ENCODE peak calls at places on chromosomes 5 and 9, in nine cellular contexts. One of them, this sample, is unnamed.

GRCh38 chr5:161093105-161093504 is 241.1 kb upstream of the ATP10B start:
- DNase-seq in neural progenitor cell: peak
- DNase-seq in GM23338: no peak
- DNase-seq in SK-N-SH: no peak
- DNase-seq in hepatocyte: no peak
- DNase-seq in PC-3: no peak
- DNase-seq in MM.1S: no peak
- DNase-seq in HCT116: no peak
- DNase-seq in OCI-LY7: no peak
- DNase-seq in this sample: peak

GRCh38 chr5:172642926-172643325 is 1.9 kb downstream of the NEURL1B start:
- DNase-seq in neural progenitor cell: no peak
- DNase-seq in OCI-LY7: no peak
- DNase-seq in MM.1S: no peak
- DNase-seq in HCT116: no peak
- DNase-seq in hepatocyte: no peak
- DNase-seq in GM23338: no peak
- DNase-seq in PC-3: no peak
- DNase-seq in SK-N-SH: no peak
- DNase-seq in this sample: no peak

GRCh38 chr5:119578937-119579336 is 50.4 kb upstream of the FAM170A start:
- DNase-seq in GM23338: peak
- DNase-seq in PC-3: peak
- DNase-seq in neural progenitor cell: peak
- DNase-seq in SK-N-SH: no peak
- DNase-seq in MM.1S: peak
- DNase-seq in hepatocyte: peak
- DNase-seq in OCI-LY7: peak
- DNase-seq in HCT116: peak
- DNase-seq in this sample: peak

GRCh38 chr5:169545762-169546161 is 37.8 kb upstream of the SPDL1 start:
- DNase-seq in MM.1S: no peak
- DNase-seq in OCI-LY7: no peak
- DNase-seq in HCT116: no peak
- DNase-seq in SK-N-SH: no peak
- DNase-seq in neural progenitor cell: no peak
- DNase-seq in GM23338: no peak
- DNase-seq in hepatocyte: no peak
- DNase-seq in PC-3: peak
- DNase-seq in this sample: peak

GRCh38 chr5:61631438-61631941 is 299.4 kb downstream of the ZSWIM6 start:
- DNase-seq in OCI-LY7: no peak
- DNase-seq in neural progenitor cell: peak
- DNase-seq in SK-N-SH: no peak
- DNase-seq in GM23338: peak
- DNase-seq in PC-3: no peak
- DNase-seq in HCT116: no peak
- DNase-seq in hepatocyte: peak
- DNase-seq in MM.1S: no peak
- DNase-seq in this sample: peak

GRCh38 chr5:57539281-57539701 is 56.7 kb upstream of the ACTBL2 start:
- DNase-seq in SK-N-SH: no peak
- DNase-seq in HCT116: no peak
- DNase-seq in OCI-LY7: no peak
- DNase-seq in hepatocyte: no peak
- DNase-seq in PC-3: no peak
- DNase-seq in MM.1S: no peak
- DNase-seq in neural progenitor cell: no peak
- DNase-seq in GM23338: no peak
- DNase-seq in this sample: peak

GRCh38 chr5:4862500-4862899 is 277.6 kb upstream of the ADAMTS16 start:
- DNase-seq in SK-N-SH: peak
- DNase-seq in GM23338: peak
- DNase-seq in OCI-LY7: peak
- DNase-seq in MM.1S: peak
- DNase-seq in neural progenitor cell: peak
- DNase-seq in PC-3: peak
- DNase-seq in hepatocyte: peak
- DNase-seq in HCT116: peak
- DNase-seq in this sample: peak

GRCh38 chr5:123116063-123116462 is 27.0 kb downstream of the PRDM6 start:
- DNase-seq in MM.1S: no peak
- DNase-seq in SK-N-SH: no peak
- DNase-seq in PC-3: no peak
- DNase-seq in GM23338: no peak
- DNase-seq in neural progenitor cell: no peak
- DNase-seq in HCT116: no peak
- DNase-seq in hepatocyte: no peak
- DNase-seq in OCI-LY7: no peak
- DNase-seq in this sample: peak

GRCh38 chr9:131567910-131568309 is 22.6 kb downstream of the PRRT1B start:
- DNase-seq in HCT116: no peak
- DNase-seq in PC-3: no peak
- DNase-seq in SK-N-SH: peak
- DNase-seq in MM.1S: no peak
- DNase-seq in OCI-LY7: no peak
- DNase-seq in neural progenitor cell: no peak
- DNase-seq in GM23338: no peak
- DNase-seq in hepatocyte: no peak
- DNase-seq in this sample: no peak

GRCh38 chr5:150774145-150774544 is 4.4 kb upstream of the SMIM3 start:
- DNase-seq in hepatocyte: no peak
- DNase-seq in MM.1S: no peak
- DNase-seq in neural progenitor cell: no peak
- DNase-seq in PC-3: peak
- DNase-seq in GM23338: no peak
- DNase-seq in SK-N-SH: peak
- DNase-seq in HCT116: no peak
- DNase-seq in OCI-LY7: no peak
- DNase-seq in this sample: peak

GRCh38 chr5:42547146-42547545 is 123.9 kb downstream of the GHR start:
- DNase-seq in neural progenitor cell: no peak
- DNase-seq in PC-3: peak
- DNase-seq in MM.1S: no peak
- DNase-seq in OCI-LY7: no peak
- DNase-seq in hepatocyte: peak
- DNase-seq in SK-N-SH: no peak
- DNase-seq in GM23338: no peak
- DNase-seq in HCT116: no peak
- DNase-seq in this sample: peak

GRCh38 chr5:33890633-33891032 is 1.2 kb downstream of the ADAMTS12 start:
- DNase-seq in OCI-LY7: no peak
- DNase-seq in hepatocyte: no peak
- DNase-seq in GM23338: peak
- DNase-seq in SK-N-SH: no peak
- DNase-seq in MM.1S: no peak
- DNase-seq in HCT116: no peak
- DNase-seq in neural progenitor cell: peak
- DNase-seq in PC-3: no peak
- DNase-seq in this sample: peak
- H3K4me3 ChIP-seq in OCI-LY7: no peak
- H3K4me3 ChIP-seq in hepatocyte: no peak
- H3K4me3 ChIP-seq in GM23338: peak
- H3K4me3 ChIP-seq in SK-N-SH: no peak
- H3K4me3 ChIP-seq in MM.1S: no peak
- H3K4me3 ChIP-seq in HCT116: no peak
- H3K4me3 ChIP-seq in neural progenitor cell: peak
- H3K4me3 ChIP-seq in PC-3: no peak
- H3K4me3 ChIP-seq in this sample: peak

GRCh38 chr9:92558612-92559374 is 23.0 kb upstream of the ECM2 start:
- DNase-seq in SK-N-SH: no peak
- DNase-seq in PC-3: no peak
- DNase-seq in MM.1S: no peak
- DNase-seq in OCI-LY7: no peak
- DNase-seq in hepatocyte: no peak
- DNase-seq in HCT116: no peak
- DNase-seq in neural progenitor cell: no peak
- DNase-seq in GM23338: no peak
- DNase-seq in this sample: no peak

GRCh38 chr9:92564982-92565381 is 29.2 kb upstream of the ECM2 start:
- DNase-seq in HCT116: no peak
- DNase-seq in SK-N-SH: no peak
- DNase-seq in hepatocyte: no peak
- DNase-seq in GM23338: no peak
- DNase-seq in neural progenitor cell: no peak
- DNase-seq in MM.1S: no peak
- DNase-seq in OCI-LY7: no peak
- DNase-seq in PC-3: no peak
- DNase-seq in this sample: peak

GRCh38 chr9:92561374-92562329 is 25.9 kb upstream of the ECM2 start:
- DNase-seq in HCT116: no peak
- DNase-seq in MM.1S: no peak
- DNase-seq in neural progenitor cell: no peak
- DNase-seq in hepatocyte: no peak
- DNase-seq in PC-3: peak
- DNase-seq in GM23338: no peak
- DNase-seq in OCI-LY7: no peak
- DNase-seq in SK-N-SH: no peak
- DNase-seq in this sample: peak

GRCh38 chr9:92564479-92564878 is 28.7 kb upstream of the ECM2 start:
- DNase-seq in OCI-LY7: no peak
- DNase-seq in GM23338: no peak
- DNase-seq in hepatocyte: no peak
- DNase-seq in SK-N-SH: no peak
- DNase-seq in MM.1S: no peak
- DNase-seq in HCT116: no peak
- DNase-seq in neural progenitor cell: no peak
- DNase-seq in PC-3: peak
- DNase-seq in this sample: peak

GRCh38 chr9:92563701-92564100 is 27.9 kb upstream of the ECM2 start:
- DNase-seq in HCT116: no peak
- DNase-seq in PC-3: no peak
- DNase-seq in GM23338: no peak
- DNase-seq in hepatocyte: no peak
- DNase-seq in OCI-LY7: no peak
- DNase-seq in MM.1S: no peak
- DNase-seq in SK-N-SH: no peak
- DNase-seq in neural progenitor cell: no peak
- DNase-seq in this sample: no peak
- TF ChIP-seq EZH2phosphoT487 in HCT116: no peak
- TF ChIP-seq EZH2phosphoT487 in PC-3: no peak
- TF ChIP-seq EZH2phosphoT487 in GM23338: no peak
- TF ChIP-seq EZH2phosphoT487 in hepatocyte: no peak
- TF ChIP-seq EZH2phosphoT487 in OCI-LY7: no peak
- TF ChIP-seq EZH2phosphoT487 in MM.1S: no peak
- TF ChIP-seq EZH2phosphoT487 in SK-N-SH: no peak
- TF ChIP-seq EZH2phosphoT487 in neural progenitor cell: no peak
- TF ChIP-seq EZH2phosphoT487 in this sample: no peak

GRCh38 chr9:69671291-69671903 is 774 bp downstream of the APBA1 start:
- DNase-seq in hepatocyte: no peak
- DNase-seq in SK-N-SH: no peak
- DNase-seq in OCI-LY7: no peak
- DNase-seq in HCT116: no peak
- DNase-seq in neural progenitor cell: no peak
- DNase-seq in PC-3: no peak
- DNase-seq in GM23338: no peak
- DNase-seq in MM.1S: no peak
- DNase-seq in this sample: peak
- H3K4me3 ChIP-seq in hepatocyte: peak
- H3K4me3 ChIP-seq in SK-N-SH: peak
- H3K4me3 ChIP-seq in OCI-LY7: peak
- H3K4me3 ChIP-seq in HCT116: no peak
- H3K4me3 ChIP-seq in neural progenitor cell: peak
- H3K4me3 ChIP-seq in PC-3: peak
- H3K4me3 ChIP-seq in GM23338: peak
- H3K4me3 ChIP-seq in MM.1S: no peak
- H3K4me3 ChIP-seq in this sample: peak

GRCh38 chr5:102867999-102868662 is 113.0 kb downstream of the PAM start:
- DNase-seq in OCI-LY7: no peak
- DNase-seq in hepatocyte: no peak
- DNase-seq in MM.1S: no peak
- DNase-seq in HCT116: no peak
- DNase-seq in GM23338: no peak
- DNase-seq in neural progenitor cell: no peak
- DNase-seq in SK-N-SH: no peak
- DNase-seq in PC-3: no peak
- DNase-seq in this sample: peak
- TF ChIP-seq EZH2phosphoT487 in OCI-LY7: no peak
- TF ChIP-seq EZH2phosphoT487 in hepatocyte: no peak
- TF ChIP-seq EZH2phosphoT487 in MM.1S: no peak
- TF ChIP-seq EZH2phosphoT487 in HCT116: no peak
- TF ChIP-seq EZH2phosphoT487 in GM23338: no peak
- TF ChIP-seq EZH2phosphoT487 in neural progenitor cell: no peak
- TF ChIP-seq EZH2phosphoT487 in SK-N-SH: no peak
- TF ChIP-seq EZH2phosphoT487 in PC-3: no peak
- TF ChIP-seq EZH2phosphoT487 in this sample: no peak